ENCODE peak calls at places on chromosome 18, in five cellular contexts. One of them, this sample, is unnamed.

GRCh38 chr18:3492166-3492565 is 42.2 kb downstream of the TGIF1 start:
- DNase-seq in AG09309: no peak
- DNase-seq in B cell: no peak
- DNase-seq in HCT116: no peak
- DNase-seq in fibroblast of pulmonary artery: no peak
- DNase-seq in this sample: no peak

GRCh38 chr18:8839285-8839684 is 133.9 kb downstream of the MTCL1 start:
- DNase-seq in AG09309: no peak
- DNase-seq in B cell: no peak
- DNase-seq in HCT116: no peak
- DNase-seq in fibroblast of pulmonary artery: peak
- DNase-seq in this sample: no peak

GRCh38 chr18:74778191-74778847 is 180.6 kb downstream of the ZNF407 start:
- DNase-seq in AG09309: no peak
- DNase-seq in B cell: no peak
- DNase-seq in HCT116: no peak
- DNase-seq in fibroblast of pulmonary artery: no peak
- DNase-seq in this sample: no peak

GRCh38 chr18:23494992-23495391 is 8.3 kb upstream of the RMC1 start:
- DNase-seq in AG09309: no peak
- DNase-seq in B cell: no peak
- DNase-seq in HCT116: no peak
- DNase-seq in fibroblast of pulmonary artery: no peak
- DNase-seq in this sample: peak

GRCh38 chr18:43648002-43648401 is 370.7 kb upstream of the SYT4 start:
- DNase-seq in AG09309: no peak
- DNase-seq in B cell: no peak
- DNase-seq in HCT116: no peak
- DNase-seq in fibroblast of pulmonary artery: peak
- DNase-seq in this sample: no peak

GRCh38 chr18:46712406-46712805 is 44.4 kb downstream of the ST8SIA5 start:
- DNase-seq in AG09309: peak
- DNase-seq in B cell: no peak
- DNase-seq in HCT116: no peak
- DNase-seq in fibroblast of pulmonary artery: peak
- DNase-seq in this sample: no peak

GRCh38 chr18:641224-641623 is 16.2 kb upstream of the TYMS start:
- DNase-seq in AG09309: no peak
- DNase-seq in B cell: no peak
- DNase-seq in HCT116: no peak
- DNase-seq in fibroblast of pulmonary artery: no peak
- DNase-seq in this sample: no peak

GRCh38 chr18:28961669-28962228 is 784.8 kb upstream of the CDH2 start:
- DNase-seq in AG09309: no peak
- DNase-seq in B cell: no peak
- DNase-seq in HCT116: peak
- DNase-seq in fibroblast of pulmonary artery: peak
- DNase-seq in this sample: no peak

GRCh38 chr18:71027531-71027930 is 738.7 kb downstream of the SOCS6 start:
- DNase-seq in AG09309: no peak
- DNase-seq in B cell: no peak
- DNase-seq in HCT116: no peak
- DNase-seq in fibroblast of pulmonary artery: no peak
- DNase-seq in this sample: no peak

GRCh38 chr18:41940506-41941215 is 14.4 kb upstream of the PIK3C3 start:
- DNase-seq in AG09309: peak
- DNase-seq in B cell: no peak
- DNase-seq in HCT116: no peak
- DNase-seq in fibroblast of pulmonary artery: peak
- DNase-seq in this sample: no peak

GRCh38 chr18:21100141-21100540 is 11.5 kb downstream of the ROCK1 start:
- DNase-seq in AG09309: no peak
- DNase-seq in B cell: no peak
- DNase-seq in HCT116: no peak
- DNase-seq in fibroblast of pulmonary artery: peak
- DNase-seq in this sample: no peak

DNA sequence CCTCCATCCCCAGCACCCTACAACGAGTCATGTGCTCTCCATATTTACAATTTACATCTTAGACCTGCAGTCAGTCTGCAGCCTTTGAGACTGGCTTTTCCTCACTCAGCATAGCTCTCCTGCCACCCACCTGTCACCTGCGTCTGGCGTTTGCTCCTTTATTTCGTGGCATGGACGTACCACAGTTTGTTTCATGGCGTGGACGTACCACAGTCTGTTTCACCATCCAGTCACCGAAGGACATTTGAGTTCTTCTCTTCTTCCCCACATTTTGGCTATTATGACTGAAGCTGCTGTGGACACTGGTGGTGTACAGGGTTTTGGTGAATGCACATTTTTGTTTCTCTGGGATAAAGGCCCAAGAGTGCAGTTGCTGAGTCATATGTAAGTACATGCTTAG is 141.8 kb upstream of the CTDP1 start:
- DNase-seq in AG09309: no peak
- DNase-seq in B cell: no peak
- DNase-seq in HCT116: no peak
- DNase-seq in fibroblast of pulmonary artery: no peak
- DNase-seq in this sample: no peak
- TF ChIP-seq CTCF in AG09309: no peak
- TF ChIP-seq CTCF in B cell: no peak
- TF ChIP-seq CTCF in HCT116: no peak
- TF ChIP-seq CTCF in fibroblast of pulmonary artery: no peak
- TF ChIP-seq CTCF in this sample: no peak

GRCh38 chr18:5104246-5104645 is 92.8 kb downstream of the AKAIN1 start:
- DNase-seq in AG09309: no peak
- DNase-seq in B cell: no peak
- DNase-seq in HCT116: no peak
- DNase-seq in fibroblast of pulmonary artery: no peak
- DNase-seq in this sample: no peak

GRCh38 chr18:5106730-5107129 is 90.3 kb downstream of the AKAIN1 start:
- DNase-seq in AG09309: no peak
- DNase-seq in B cell: no peak
- DNase-seq in HCT116: no peak
- DNase-seq in fibroblast of pulmonary artery: no peak
- DNase-seq in this sample: no peak

GRCh38 chr18:5107990-5108389 is 89.1 kb downstream of the AKAIN1 start:
- DNase-seq in AG09309: no peak
- DNase-seq in B cell: no peak
- DNase-seq in HCT116: no peak
- DNase-seq in fibroblast of pulmonary artery: no peak
- DNase-seq in this sample: no peak

GRCh38 chr18:5103693-5104092 is 93.4 kb downstream of the AKAIN1 start:
- DNase-seq in AG09309: no peak
- DNase-seq in B cell: no peak
- DNase-seq in HCT116: no peak
- DNase-seq in fibroblast of pulmonary artery: no peak
- DNase-seq in this sample: no peak

GRCh38 chr18:5103286-5103685 is 93.8 kb downstream of the AKAIN1 start:
- DNase-seq in AG09309: no peak
- DNase-seq in B cell: no peak
- DNase-seq in HCT116: no peak
- DNase-seq in fibroblast of pulmonary artery: no peak
- DNase-seq in this sample: no peak
- TF ChIP-seq CTCF in AG09309: no peak
- TF ChIP-seq CTCF in B cell: no peak
- TF ChIP-seq CTCF in HCT116: no peak
- TF ChIP-seq CTCF in fibroblast of pulmonary artery: no peak
- TF ChIP-seq CTCF in this sample: no peak

DNA sequence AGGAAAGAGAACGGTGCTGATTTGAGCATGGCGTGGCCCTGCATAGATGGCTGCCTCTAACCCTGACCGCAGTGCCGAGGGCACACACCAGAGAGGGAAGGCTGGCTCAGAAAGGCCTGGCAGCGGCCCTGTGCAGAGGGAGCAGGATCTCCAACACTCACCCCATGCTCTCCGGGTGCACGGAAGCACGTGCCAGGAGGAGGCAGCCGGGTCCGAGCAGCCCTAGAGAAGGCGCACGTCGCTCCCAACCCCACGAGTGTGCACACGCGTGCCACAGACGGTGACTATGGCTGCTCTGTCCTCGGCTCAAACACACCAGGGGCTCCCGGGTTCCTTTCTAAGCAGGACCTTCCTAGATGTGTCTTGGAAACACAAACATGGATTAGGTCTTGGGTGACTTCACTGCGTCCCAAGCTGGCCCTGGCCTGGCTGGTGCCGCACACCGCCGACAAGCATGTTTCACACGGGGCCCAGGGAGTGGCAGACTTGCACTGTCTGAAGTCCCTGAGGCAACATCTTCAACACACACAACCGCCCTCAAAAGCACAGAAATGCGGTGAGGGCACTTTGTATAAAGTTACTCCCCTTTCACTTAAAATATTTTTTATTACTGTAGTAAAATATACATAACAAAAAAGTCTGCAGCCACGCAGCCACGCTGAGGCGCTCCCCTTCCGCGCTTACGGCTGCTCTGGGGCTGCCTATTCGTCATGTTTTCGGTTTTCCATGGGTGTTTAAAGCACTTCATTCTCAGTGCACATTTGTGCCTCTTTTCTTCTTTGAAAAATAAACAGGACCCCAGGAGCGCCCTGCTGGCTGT is 110.0 kb downstream of the ZNF516 start:
- DNase-seq in AG09309: no peak
- DNase-seq in B cell: no peak
- DNase-seq in HCT116: no peak
- DNase-seq in fibroblast of pulmonary artery: no peak
- DNase-seq in this sample: no peak
- TF ChIP-seq CTCF in AG09309: no peak
- TF ChIP-seq CTCF in B cell: no peak
- TF ChIP-seq CTCF in HCT116: no peak
- TF ChIP-seq CTCF in fibroblast of pulmonary artery: no peak
- TF ChIP-seq CTCF in this sample: no peak

GRCh38 chr18:64103979-64104378 is 44.9 kb downstream of the LINC00305 start:
- DNase-seq in AG09309: no peak
- DNase-seq in B cell: no peak
- DNase-seq in HCT116: no peak
- DNase-seq in fibroblast of pulmonary artery: no peak
- DNase-seq in this sample: no peak
- TF ChIP-seq CTCF in AG09309: peak
- TF ChIP-seq CTCF in B cell: no peak
- TF ChIP-seq CTCF in HCT116: peak
- TF ChIP-seq CTCF in fibroblast of pulmonary artery: no peak
- TF ChIP-seq CTCF in this sample: no peak

GRCh38 chr18:31687529-31687928 is 3.1 kb upstream of the B4GALT6 start:
- DNase-seq in AG09309: no peak
- DNase-seq in B cell: no peak
- DNase-seq in HCT116: no peak
- DNase-seq in fibroblast of pulmonary artery: no peak
- DNase-seq in this sample: no peak
- TF ChIP-seq CTCF in AG09309: no peak
- TF ChIP-seq CTCF in B cell: no peak
- TF ChIP-seq CTCF in HCT116: peak
- TF ChIP-seq CTCF in fibroblast of pulmonary artery: peak
- TF ChIP-seq CTCF in this sample: no peak

GRCh38 chr18:77815666-77816338 is 566.2 kb downstream of the GALR1 start:
- DNase-seq in AG09309: no peak
- DNase-seq in B cell: no peak
- DNase-seq in HCT116: no peak
- DNase-seq in fibroblast of pulmonary artery: no peak
- DNase-seq in this sample: no peak

GRCh38 chr18:77822552-77823138 is 573.0 kb downstream of the GALR1 start:
- DNase-seq in AG09309: no peak
- DNase-seq in B cell: no peak
- DNase-seq in HCT116: no peak
- DNase-seq in fibroblast of pulmonary artery: no peak
- DNase-seq in this sample: no peak

GRCh38 chr18:77818328-77818727 is 568.7 kb downstream of the GALR1 start:
- DNase-seq in AG09309: no peak
- DNase-seq in B cell: no peak
- DNase-seq in HCT116: no peak
- DNase-seq in fibroblast of pulmonary artery: no peak
- DNase-seq in this sample: no peak

GRCh38 chr18:77821892-77822291 is 572.2 kb downstream of the GALR1 start:
- DNase-seq in AG09309: no peak
- DNase-seq in B cell: no peak
- DNase-seq in HCT116: no peak
- DNase-seq in fibroblast of pulmonary artery: no peak
- DNase-seq in this sample: no peak

DNA sequence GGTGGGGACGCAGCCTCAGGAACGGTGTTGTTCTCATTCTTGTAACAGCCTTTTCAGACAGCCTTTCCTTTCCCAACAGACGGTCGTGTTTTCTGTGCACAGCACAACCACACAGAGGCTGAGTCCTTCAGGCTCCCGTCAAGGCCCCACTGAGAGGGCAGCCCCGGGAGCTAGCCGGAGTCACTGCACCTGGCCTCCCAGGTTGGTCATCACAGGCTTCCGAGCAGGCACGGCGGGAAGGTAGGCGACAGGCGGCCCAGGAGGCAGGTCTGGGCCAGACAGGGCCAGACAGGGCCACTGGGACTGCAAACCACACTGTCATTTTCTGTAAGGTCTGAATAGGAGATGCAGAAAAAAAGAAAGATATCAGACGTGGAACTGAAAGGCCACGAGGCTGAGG is 570.8 kb downstream of the GALR1 start:
- DNase-seq in AG09309: no peak
- DNase-seq in B cell: no peak
- DNase-seq in HCT116: no peak
- DNase-seq in fibroblast of pulmonary artery: no peak
- DNase-seq in this sample: no peak
- TF ChIP-seq CTCF in AG09309: no peak
- TF ChIP-seq CTCF in B cell: no peak
- TF ChIP-seq CTCF in HCT116: no peak
- TF ChIP-seq CTCF in fibroblast of pulmonary artery: no peak
- TF ChIP-seq CTCF in this sample: no peak

DNA sequence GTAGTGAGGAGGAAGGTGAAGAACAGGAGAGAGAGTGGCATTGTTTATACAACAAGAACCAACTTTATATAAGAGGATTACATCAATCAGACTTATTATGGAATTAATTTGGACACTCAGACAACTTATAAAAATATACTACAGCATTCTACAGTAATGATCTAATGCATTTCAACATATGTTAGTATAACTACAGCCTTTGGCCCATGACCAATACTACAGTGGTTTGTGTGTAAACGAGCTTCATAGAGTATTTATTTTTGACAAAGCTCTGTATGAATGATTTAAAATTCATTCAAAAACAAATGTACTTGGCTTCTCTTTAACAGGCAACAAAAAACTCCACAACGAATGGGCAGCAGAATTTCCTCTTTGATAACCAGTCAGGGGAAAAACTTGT is 72.8 kb downstream of the ZNF521 start:
- DNase-seq in AG09309: no peak
- DNase-seq in B cell: no peak
- DNase-seq in HCT116: no peak
- DNase-seq in fibroblast of pulmonary artery: peak
- DNase-seq in this sample: no peak
- TF ChIP-seq CTCF in AG09309: no peak
- TF ChIP-seq CTCF in B cell: no peak
- TF ChIP-seq CTCF in HCT116: no peak
- TF ChIP-seq CTCF in fibroblast of pulmonary artery: no peak
- TF ChIP-seq CTCF in this sample: no peak

GRCh38 chr18:44973282-44973681 is 292.6 kb downstream of the SETBP1 start:
- DNase-seq in AG09309: no peak
- DNase-seq in B cell: no peak
- DNase-seq in HCT116: no peak
- DNase-seq in fibroblast of pulmonary artery: peak
- DNase-seq in this sample: no peak
- TF ChIP-seq CTCF in AG09309: peak
- TF ChIP-seq CTCF in B cell: no peak
- TF ChIP-seq CTCF in HCT116: no peak
- TF ChIP-seq CTCF in fibroblast of pulmonary artery: peak
- TF ChIP-seq CTCF in this sample: peak

DNA sequence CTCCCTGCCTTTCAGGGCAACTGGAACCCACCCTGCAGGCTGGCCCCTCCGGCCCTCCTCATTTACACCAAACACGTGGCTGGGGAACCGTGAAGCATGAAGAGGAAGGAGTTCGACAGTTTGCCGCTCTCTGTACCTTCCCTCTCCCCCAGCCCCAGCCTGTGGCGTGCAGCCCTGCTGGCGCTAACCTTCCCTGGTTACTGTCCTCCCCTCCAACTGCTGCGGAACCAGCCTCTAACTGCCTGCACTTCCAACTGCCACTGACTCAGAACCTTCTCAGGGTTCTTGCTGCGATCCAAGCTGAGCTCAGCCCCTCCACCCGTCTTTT is 19.2 kb upstream of the GNAL start:
- DNase-seq in AG09309: no peak
- DNase-seq in B cell: no peak
- DNase-seq in HCT116: no peak
- DNase-seq in fibroblast of pulmonary artery: no peak
- DNase-seq in this sample: no peak
- TF ChIP-seq CTCF in AG09309: no peak
- TF ChIP-seq CTCF in B cell: no peak
- TF ChIP-seq CTCF in HCT116: no peak
- TF ChIP-seq CTCF in fibroblast of pulmonary artery: no peak
- TF ChIP-seq CTCF in this sample: no peak

This sample was measured in keratinocyte.